ENCODE peak calls at places on chromosomes 4 and X, in five cellular contexts. X, J, A, Y and R are unnamed samples.

GRCh38 chrX:81779701-81780100 is 577.8 kb downstream of the SH3BGRL start:
- DNase-seq in Y (no peak), J (no peak), X (no peak), A (no peak), R (no peak)

GRCh38 chrX:68018248-68019203 is 414.8 kb downstream of the OPHN1 start:
- DNase-seq in J (no peak), A (peak), Y (peak), X (peak), R (peak)

GRCh38 chrX:2594491-2594890 is 93.7 kb upstream of the DHRSX start:
- DNase-seq in X (no peak), J (no peak), Y (no peak), A (no peak), R (no peak)

GRCh38 chr4:95059630-95060029 is 301.9 kb downstream of the BMPR1B start:
- DNase-seq in A (no peak), J (no peak), Y (no peak), X (no peak), R (no peak)

GRCh38 chrX:65596270-65596669 is 61.7 kb upstream of the LAS1L start:
- DNase-seq in X (no peak), A (no peak), Y (no peak), J (peak), R (peak)

GRCh38 chr4:5892321-5893012 is 419 bp downstream of the CRMP1 start:
- DNase-seq in X (no peak), Y (no peak), A (peak), J (no peak), R (no peak)

GRCh38 chrX:55480390-55481062 is 9.1 kb downstream of the USP51 start:
- DNase-seq in J (no peak), A (no peak), X (no peak), Y (no peak), R (no peak)

GRCh38 chr4:37453361-37454262 is 209.1 kb downstream of the NWD2 start:
- DNase-seq in A (peak), J (no peak), X (peak), Y (peak), R (peak)

GRCh38 chr4:113112341-113112978 is 63.0 kb downstream of the ANK2 start:
- DNase-seq in A (no peak), J (no peak), X (no peak), Y (no peak), R (no peak)

GRCh38 chr4:25727711-25728493 is 72.3 kb downstream of the SLC34A2 start:
- DNase-seq in X (no peak), A (no peak), J (no peak), Y (no peak), R (no peak)

GRCh38 chr4:4541040-4541631 is 712 bp downstream of the STX18 start:
- DNase-seq in J (peak), A (peak), Y (peak), X (peak), R (peak)

GRCh38 chr4:86626066-86626465 is 32.0 kb downstream of the PTPN13 start:
- DNase-seq in Y (no peak), A (peak), J (no peak), X (no peak), R (no peak)
- TF ChIP-seq CTCF in Y (no peak), A (no peak), J (no peak), X (no peak), R (no peak)

GRCh38 chr4:82467442-82467841 is 37.1 kb downstream of the ENOPH1 start:
- DNase-seq in J (no peak), A (no peak), Y (no peak), X (no peak), R (no peak)

GRCh38 chr4:82463221-82463620 is 32.8 kb downstream of the ENOPH1 start:
- DNase-seq in Y (no peak), J (no peak), X (no peak), A (no peak), R (no peak)

GRCh38 chr4:82461710-82462109 is 31.3 kb downstream of the ENOPH1 start:
- DNase-seq in J (no peak), Y (no peak), X (no peak), A (no peak), R (no peak)

GRCh38 chr4:82458729-82459128 is 28.3 kb downstream of the ENOPH1 start:
- DNase-seq in Y (no peak), X (no peak), A (peak), J (no peak), R (no peak)

DNA sequence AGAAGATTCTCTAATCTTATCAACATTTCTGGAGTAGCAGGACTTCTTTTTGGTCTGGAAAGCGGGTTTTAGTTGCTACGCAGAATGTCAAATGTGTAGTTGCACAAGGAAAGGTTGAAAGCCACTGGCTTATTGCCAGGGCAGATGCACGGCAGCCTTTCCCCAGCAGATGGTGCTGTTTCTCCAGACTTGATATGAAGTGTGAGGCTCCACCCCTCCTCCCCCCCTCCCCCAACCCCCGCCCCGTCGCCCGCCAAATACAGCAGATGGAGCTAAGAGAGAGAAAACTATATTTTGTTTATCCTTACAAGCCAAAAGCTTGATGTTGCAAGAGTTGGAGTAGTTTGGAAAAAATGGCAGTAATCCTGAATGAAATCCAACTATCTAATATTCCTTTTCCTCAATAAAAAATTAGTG is 32.0 kb downstream of the ENOPH1 start:
- DNase-seq in Y (peak), A (peak), X (peak), J (peak), R (peak)
- TF ChIP-seq CTCF in Y (peak), A (peak), X (peak), J (peak), R (peak)

GRCh38 chrX:23380581-23380980 is 45.9 kb downstream of the PTCHD1 start:
- DNase-seq in X (no peak), Y (no peak), J (no peak), A (no peak), R (no peak)

GRCh38 chrX:23381688-23382087 is 47.0 kb downstream of the PTCHD1 start:
- DNase-seq in A (no peak), X (no peak), J (no peak), Y (no peak), R (no peak)

GRCh38 chrX:23383411-23383810 is 48.8 kb downstream of the PTCHD1 start:
- DNase-seq in J (no peak), Y (no peak), X (no peak), A (no peak), R (no peak)

GRCh38 chrX:23381099-23381498 is 46.5 kb downstream of the PTCHD1 start:
- DNase-seq in J (no peak), A (no peak), Y (no peak), X (no peak), R (no peak)

DNA sequence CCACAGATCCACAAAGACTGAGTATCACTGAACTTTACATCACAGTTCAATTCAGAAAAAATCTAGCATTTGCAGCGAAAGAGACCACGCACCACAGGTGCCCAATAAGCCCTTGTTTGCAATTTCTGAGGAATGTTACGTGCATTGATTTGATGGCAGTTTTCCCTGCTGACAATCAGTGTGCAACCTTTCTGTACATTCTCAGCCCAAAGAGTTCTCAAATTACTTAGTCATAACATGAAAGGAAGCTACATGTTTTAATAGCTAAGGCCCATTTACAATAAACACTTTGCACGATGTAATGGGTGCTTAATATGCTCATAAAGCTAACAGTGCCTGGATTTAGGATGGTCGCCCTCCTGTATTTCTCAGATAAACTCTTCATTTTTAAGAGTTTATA is 47.9 kb downstream of the PTCHD1 start:
- DNase-seq in J (no peak), A (no peak), X (no peak), Y (no peak), R (no peak)
- TF ChIP-seq CTCF in J (no peak), A (no peak), X (no peak), Y (no peak), R (no peak)

GRCh38 chr4:70531981-70532380 is 13.6 kb downstream of the AMTN start:
- DNase-seq in J (no peak), X (no peak), Y (no peak), A (no peak), R (no peak)
- TF ChIP-seq CTCF in J (no peak), X (peak), Y (no peak), A (no peak), R (no peak)

DNA sequence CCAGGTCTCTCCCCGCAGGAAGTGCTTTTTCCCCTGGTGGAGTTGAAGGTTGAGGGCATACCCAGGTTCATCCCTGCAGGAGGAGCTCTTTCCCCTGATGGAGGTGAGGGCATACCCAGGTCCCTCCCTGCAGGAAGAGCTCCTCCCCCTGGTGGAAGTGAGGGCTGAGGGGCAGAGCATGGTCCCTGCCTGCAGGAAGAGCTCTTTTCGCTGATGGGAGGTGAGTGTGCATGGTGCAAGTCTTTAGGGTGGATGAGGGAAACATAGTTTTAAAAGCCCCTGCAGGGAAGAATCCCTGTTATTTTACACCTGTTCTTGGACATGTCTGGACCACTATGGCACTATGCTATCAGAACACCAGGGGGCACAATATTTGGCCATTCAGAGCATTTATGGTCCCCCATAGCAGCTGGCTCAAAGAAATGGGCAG is 43.7 kb upstream of the PUDP start:
- DNase-seq in A (peak), X (peak), Y (no peak), J (no peak), R (no peak)
- TF ChIP-seq CTCF in A (no peak), X (no peak), Y (no peak), J (peak), R (no peak)

GRCh38 chr4:178781779-178782178 is 1339.5 kb upstream of the AGA start:
- DNase-seq in Y (no peak), J (no peak), A (no peak), X (no peak), R (no peak)
- TF ChIP-seq CTCF in Y (no peak), J (no peak), A (no peak), X (no peak), R (no peak)

DNA sequence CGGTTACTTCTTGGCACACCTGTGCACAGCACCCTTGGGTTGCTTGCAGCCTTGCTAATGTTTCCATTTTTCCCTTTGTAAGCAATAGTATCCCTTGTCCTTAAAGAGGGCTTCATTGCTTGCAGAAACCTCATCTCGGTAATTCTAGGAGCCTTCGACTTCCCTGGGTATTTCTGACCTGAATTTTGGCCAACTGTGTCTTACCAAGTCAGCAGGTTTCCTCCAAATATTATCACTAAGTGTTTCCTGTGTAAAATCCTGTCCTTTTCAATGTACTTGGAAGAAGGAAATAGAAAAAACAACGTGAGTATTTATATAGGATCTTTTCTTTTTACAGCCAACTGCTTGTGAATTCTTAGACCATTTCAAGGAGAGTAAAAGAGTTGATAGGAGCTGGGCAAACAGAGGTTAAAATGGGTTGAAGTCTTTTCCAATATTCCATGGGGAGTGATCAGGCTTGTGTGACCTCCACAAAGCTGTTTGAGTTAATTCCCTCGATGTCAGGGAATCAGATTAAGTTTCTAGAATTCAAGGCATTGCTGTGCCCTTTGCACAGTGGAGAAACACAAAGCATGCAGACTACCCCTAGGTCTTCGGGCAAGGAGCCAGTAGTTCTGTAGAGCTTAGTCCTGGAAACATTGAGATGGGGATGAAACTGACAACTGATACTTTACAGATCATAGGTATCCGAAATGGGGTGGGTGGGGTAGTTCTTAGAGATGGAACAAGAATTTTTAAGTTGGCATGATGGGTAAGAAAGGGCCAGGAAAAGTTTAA is 209.9 kb downstream of the CPE start:
- DNase-seq in A (no peak), Y (no peak), X (no peak), J (no peak), R (no peak)
- TF ChIP-seq CTCF in A (no peak), Y (no peak), X (no peak), J (no peak), R (no peak)

DNA sequence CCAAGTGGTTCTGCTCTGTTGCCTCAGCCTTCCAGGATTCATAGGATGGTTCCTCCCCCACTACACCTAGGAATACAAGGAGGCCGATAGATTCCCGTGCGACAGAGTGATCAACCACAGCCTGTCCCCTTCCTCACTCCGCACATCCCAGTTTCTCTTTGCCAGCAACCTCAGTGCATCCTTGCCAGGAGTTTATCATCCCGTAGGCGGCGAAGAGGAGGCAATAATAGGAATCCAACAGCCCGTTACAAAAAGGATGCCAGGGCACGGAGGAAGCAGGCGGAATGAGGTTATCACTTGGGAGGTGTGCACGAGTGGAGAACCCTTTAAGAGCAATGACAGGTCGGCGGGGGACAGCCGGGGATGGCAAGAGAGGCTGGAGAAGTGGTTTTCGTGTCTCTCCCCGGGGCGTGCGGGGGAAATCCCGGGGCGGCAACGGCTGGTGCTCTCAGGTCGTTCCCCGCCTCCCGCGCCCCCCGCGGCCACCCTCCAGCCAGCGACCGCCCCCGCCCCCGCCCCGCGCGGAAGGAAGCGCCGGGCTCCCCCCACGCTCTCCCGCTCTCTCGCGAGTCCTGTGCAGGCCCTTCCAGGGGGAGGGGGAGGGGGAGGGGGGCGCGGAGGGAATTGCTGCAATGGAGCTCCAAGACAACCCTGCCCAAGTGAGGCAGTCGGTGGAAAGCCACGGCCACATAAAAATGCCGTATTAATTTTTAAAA is 1.6 kb downstream of the PPP3CA start:
- DNase-seq in J (no peak), X (peak), A (peak), Y (peak), R (peak)
- TF ChIP-seq CTCF in J (no peak), X (no peak), A (no peak), Y (no peak), R (no peak)

GRCh38 chrX:71872542-71873458 is 37.8 kb upstream of the NHSL2 start:
- DNase-seq in J (no peak), X (no peak), Y (no peak), A (no peak), R (no peak)

GRCh38 chrX:71873459-71873833 is 37.2 kb upstream of the NHSL2 start:
- DNase-seq in Y (no peak), A (no peak), X (no peak), J (no peak), R (no peak)

GRCh38 chrX:71871367-71871766 is 39.3 kb upstream of the NHSL2 start:
- DNase-seq in A (no peak), Y (no peak), J (no peak), X (no peak), R (peak)

GRCh38 chrX:71867680-71868079 is 43.0 kb upstream of the NHSL2 start:
- DNase-seq in Y (no peak), X (no peak), A (no peak), J (no peak), R (no peak)

DNA sequence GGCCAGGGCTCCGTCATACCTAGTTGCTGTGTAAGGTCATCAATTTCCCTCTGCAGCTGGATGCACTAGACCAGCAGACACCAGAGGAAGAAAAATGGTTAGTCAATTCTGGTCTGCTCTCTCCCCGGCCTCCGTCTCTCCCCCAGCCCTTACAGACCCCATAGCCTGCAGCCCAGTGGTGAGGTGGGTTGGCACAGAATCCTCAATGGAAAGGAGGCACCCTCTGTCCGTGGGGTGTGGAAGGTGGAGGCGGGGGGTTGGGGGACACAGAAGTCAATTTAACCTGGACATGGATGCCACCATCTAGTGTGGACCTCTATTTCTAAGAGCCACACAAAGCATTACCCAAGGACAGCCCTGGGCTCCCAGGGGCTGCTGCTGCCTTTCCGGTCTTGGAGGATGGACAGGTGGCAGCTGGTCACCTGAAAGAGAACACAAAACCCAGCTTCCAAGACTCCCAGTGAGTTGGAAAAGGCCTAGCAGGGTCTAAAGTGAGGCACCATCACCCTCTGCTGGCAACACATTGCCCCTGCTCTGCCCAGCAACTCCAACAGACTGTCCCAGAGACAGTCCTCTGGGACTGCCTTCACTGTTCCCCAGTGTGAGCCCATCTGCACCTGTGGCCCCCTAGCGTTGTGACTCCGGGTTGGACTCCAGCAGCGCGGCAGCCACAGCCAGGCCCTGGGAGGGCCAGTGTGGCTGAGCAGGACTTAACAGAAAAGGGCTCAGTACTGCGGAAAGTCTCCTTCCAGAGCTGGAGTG is 40.1 kb upstream of the NHSL2 start:
- DNase-seq in J (no peak), A (peak), Y (peak), X (peak), R (peak)
- TF ChIP-seq CTCF in J (peak), A (peak), Y (no peak), X (peak), R (no peak)